ENCODE peak calls at places on chromosomes 3 and 15, in five cellular contexts. B, I, Z, X and V are unnamed samples.

GRCh38 chr15:71807691-71808091 is 2.7 kb upstream of the NR2E3 start:
- DNase-seq in B (no peak), I (no peak), Z (no peak), X (no peak), V (no peak)

GRCh38 chr3:42473083-42473932 is 29.1 kb upstream of the VIPR1 start:
- DNase-seq in B (peak; percentile 20), I (peak; percentile 30), Z (peak; percentile 30), X (no peak), V (no peak)

GRCh38 chr3:9190276-9190675 is 59.2 kb downstream of the SRGAP3 start:
- DNase-seq in B (no peak), I (no peak), Z (no peak), X (no peak), V (no peak)

GRCh38 chr3:186915808-186916796 is 14.2 kb upstream of the ST6GAL1 start:
- DNase-seq in B (no peak), I (no peak), Z (no peak), X (no peak), V (no peak)

GRCh38 chr3:31341130-31341529 is 191.6 kb upstream of the STT3B start:
- DNase-seq in B (peak; percentile 10), I (no peak), Z (no peak), X (no peak), V (peak; percentile 9)

GRCh38 chr3:152222327-152222726 is 46.4 kb upstream of the MBNL1 start:
- DNase-seq in B (no peak), I (no peak), Z (no peak), X (no peak), V (no peak)

GRCh38 chr15:64874131-64874530 is 32.4 kb downstream of the PLEKHO2 start:
- DNase-seq in B (no peak), I (no peak), Z (peak; percentile 73), X (no peak), V (no peak)

GRCh38 chr3:157122116-157122515 is 37.8 kb downstream of the CCNL1 start:
- DNase-seq in B (peak; percentile 75), I (no peak), Z (peak; percentile 77), X (no peak), V (no peak)

GRCh38 chr3:197408177-197408957 is 110.0 kb upstream of the DLG1 start:
- DNase-seq in B (peak; percentile 29), I (no peak), Z (no peak), X (no peak), V (no peak)

GRCh38 chr3:141051641-141052569 is 758 bp downstream of the SPSB4 start:
- DNase-seq in B (peak; percentile 51), I (no peak), Z (no peak), X (peak; percentile 72), V (no peak)

DNA sequence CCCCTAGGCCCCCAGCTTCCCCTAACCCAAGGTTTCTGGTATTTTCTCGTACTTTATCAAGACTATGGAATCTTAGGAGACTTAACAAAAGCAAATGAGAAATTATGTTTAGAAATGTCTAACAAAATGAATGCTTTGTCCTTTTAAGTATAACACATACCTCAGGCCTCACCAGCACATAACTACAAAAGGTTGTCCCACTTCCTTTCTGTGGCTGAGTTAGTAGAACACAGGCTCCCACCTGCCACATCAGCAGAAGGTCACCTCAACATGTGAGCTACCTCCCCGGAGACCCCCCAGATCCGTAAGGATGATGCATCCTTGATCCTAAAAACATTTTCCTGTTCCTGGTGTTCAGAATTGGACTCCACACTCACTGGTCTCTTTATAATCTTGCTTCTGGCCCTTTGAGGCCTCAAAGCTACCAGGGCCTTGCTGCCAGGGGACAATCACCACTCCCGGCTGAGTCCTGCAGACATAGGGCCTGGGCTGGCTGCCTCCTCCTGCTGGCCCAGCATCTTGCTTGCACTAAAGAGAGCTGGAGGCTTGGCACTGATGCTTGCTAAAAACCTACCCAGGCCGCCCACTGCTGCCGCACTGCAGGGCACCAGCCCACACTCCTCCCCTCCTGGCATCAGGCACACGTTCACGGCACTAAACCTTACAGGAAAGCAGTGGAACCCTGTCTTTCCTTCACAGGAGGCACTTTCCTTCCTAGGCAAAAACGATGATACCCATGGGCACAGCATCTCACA is 2.9 kb downstream of the CCRL2 start:
- DNase-seq in B (no peak), I (no peak), Z (no peak), X (no peak), V (no peak)
- H3K4me1 ChIP-seq in B (peaks cover 14% of the 10 kb centered on the region), I (no peaks in the 10 kb centered on the region), Z (peaks cover 2% of the 10 kb centered on the region), X (no peaks in the 10 kb centered on the region), V (no peaks in the 10 kb centered on the region)

DNA sequence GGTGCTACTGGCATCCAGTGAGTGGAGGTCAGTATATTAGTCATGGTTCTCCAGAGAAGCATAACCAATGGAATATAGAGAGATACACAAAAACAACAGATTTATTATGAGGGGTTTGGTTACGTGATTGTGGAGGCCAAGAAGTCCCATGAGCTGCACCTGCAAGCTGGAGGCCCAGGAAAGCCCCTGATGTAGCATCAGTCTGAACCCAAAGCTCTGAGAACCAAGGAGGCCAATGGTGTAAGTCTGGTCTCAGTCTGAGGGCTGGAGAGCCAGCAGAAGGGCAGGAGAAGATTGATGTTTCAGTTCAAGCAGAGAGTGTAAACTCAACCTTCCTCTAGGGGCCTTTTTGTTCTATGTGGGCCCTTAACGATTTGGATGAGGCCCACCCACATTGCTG is 144.1 kb downstream of the KLF13 start:
- DNase-seq in B (no peak), I (no peak), Z (no peak), X (no peak), V (no peak)
- H3K4me1 ChIP-seq in B (no peaks in the 10 kb centered on the region), I (no peaks in the 10 kb centered on the region), Z (no peaks in the 10 kb centered on the region), X (peaks cover 2% of the 10 kb centered on the region), V (no peaks in the 10 kb centered on the region)

GRCh38 chr15:90414408-90415028 is 26.5 kb downstream of the IQGAP1 start:
- DNase-seq in B (peak; percentile 37), I (no peak), Z (no peak), X (no peak), V (no peak)
- H3K4me1 ChIP-seq in B (peaks cover 37% of the 10 kb centered on the region), I (peaks cover 34% of the 10 kb centered on the region), Z (peaks cover 10% of the 10 kb centered on the region), X (peaks cover 4% of the 10 kb centered on the region), V (peaks cover 7% of the 10 kb centered on the region)

GRCh38 chr3:37625690-37626089 is 236.0 kb upstream of the CTDSPL start:
- DNase-seq in B (no peak), I (no peak), Z (no peak), X (no peak), V (no peak)
- H3K4me1 ChIP-seq in B (no peaks in the 10 kb centered on the region), I (peaks cover 4% of the 10 kb centered on the region), Z (peaks cover 2% of the 10 kb centered on the region), X (no peaks in the 10 kb centered on the region), V (no peaks in the 10 kb centered on the region)

DNA sequence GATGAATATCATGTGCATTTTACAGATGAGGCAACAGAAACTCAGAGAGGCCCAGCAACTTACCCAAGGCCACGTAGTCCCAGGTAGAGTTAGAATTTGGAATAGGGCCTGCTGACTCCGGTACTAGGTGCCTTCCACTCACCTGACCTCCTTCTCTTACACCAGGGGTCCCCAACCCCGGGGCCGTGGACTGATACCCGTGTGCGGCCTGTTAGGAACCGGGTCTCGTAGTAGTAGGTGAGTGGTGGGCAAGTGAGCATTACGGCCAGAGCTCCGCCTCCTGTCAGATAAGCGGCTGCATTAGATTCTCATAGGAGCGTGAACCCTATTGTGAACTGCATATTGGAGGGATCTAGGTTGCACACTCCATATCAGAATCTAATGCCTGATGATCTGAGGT is 64.8 kb downstream of the SMAD3 start:
- DNase-seq in B (no peak), I (no peak), Z (no peak), X (no peak), V (no peak)
- H3K4me1 ChIP-seq in B (peaks cover 64% of the 10 kb centered on the region), I (peaks cover 36% of the 10 kb centered on the region), Z (peaks cover 46% of the 10 kb centered on the region), X (peaks cover 19% of the 10 kb centered on the region), V (peaks cover 11% of the 10 kb centered on the region)

GRCh38 chr3:49397470-49397869 is 14.3 kb downstream of the RHOA start:
- DNase-seq in B (peak; percentile 26), I (no peak), Z (no peak), X (no peak), V (no peak)
- H3K4me1 ChIP-seq in B (no peaks in the 10 kb centered on the region), I (peaks cover 7% of the 10 kb centered on the region), Z (no peaks in the 10 kb centered on the region), X (no peaks in the 10 kb centered on the region), V (no peaks in the 10 kb centered on the region)

DNA sequence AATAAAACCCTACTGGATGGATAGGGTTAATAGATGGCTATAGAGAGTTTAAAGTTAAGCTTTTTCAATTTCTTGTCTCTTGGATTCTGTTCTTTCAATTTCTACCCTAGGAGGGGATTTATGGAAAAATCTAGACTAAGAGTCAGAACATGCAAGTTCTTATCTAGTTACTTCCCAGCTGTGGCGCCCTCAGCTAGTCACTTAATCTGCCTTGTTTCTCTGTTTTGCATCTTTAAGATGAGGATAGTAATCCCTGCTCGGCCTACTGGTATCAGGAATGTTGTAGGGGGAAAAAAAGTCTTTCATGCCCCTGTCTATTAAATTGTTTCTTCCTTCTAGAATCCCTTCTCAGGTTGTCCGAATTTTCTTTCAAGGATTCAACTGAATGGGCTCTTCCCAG is 4.3 kb downstream of the KCTD6 start:
- DNase-seq in B (no peak), I (no peak), Z (no peak), X (no peak), V (no peak)
- H3K4me1 ChIP-seq in B (peaks cover 33% of the 10 kb centered on the region), I (peaks cover 14% of the 10 kb centered on the region), Z (peaks cover 5% of the 10 kb centered on the region), X (peaks cover 45% of the 10 kb centered on the region), V (peaks cover 11% of the 10 kb centered on the region)

GRCh38 chr15:74381190-74381453 is 13.7 kb upstream of the CYP11A1 start:
- DNase-seq in B (no peak), I (no peak), Z (no peak), X (no peak), V (no peak)
- H3K4me1 ChIP-seq in B (no peaks in the 10 kb centered on the region), I (no peaks in the 10 kb centered on the region), Z (peaks cover 45% of the 10 kb centered on the region), X (peaks cover 3% of the 10 kb centered on the region), V (no peaks in the 10 kb centered on the region)